ENCODE peak calls at places on chromosomes 16 and 17, in nine cellular contexts. One of them, this sample, is unnamed.
A peak's percentile ranks its signal among the peaks of the same experiment; 100 is the strongest.

GRCh38 chr17:45436625-45437460 is 4.2 kb upstream of the ARHGAP27 start:
- DNase-seq in heart right ventricle: no peak
- DNase-seq in osteoblast: peak; percentile 63
- DNase-seq in psoas muscle: no peak
- DNase-seq in thoracic aorta: no peak
- DNase-seq in heart left ventricle: no peak
- DNase-seq in tibial nerve: no peak
- DNase-seq in K562: no peak
- DNase-seq in body of pancreas: no peak
- DNase-seq in this sample: no peak

GRCh38 chr16:55868980-55869379 is 6.2 kb downstream of the CES5A start:
- DNase-seq in body of pancreas: no peak
- DNase-seq in psoas muscle: no peak
- DNase-seq in K562: no peak
- DNase-seq in thoracic aorta: no peak
- DNase-seq in osteoblast: no peak
- DNase-seq in heart right ventricle: no peak
- DNase-seq in heart left ventricle: no peak
- DNase-seq in tibial nerve: no peak
- DNase-seq in this sample: no peak

GRCh38 chr17:65660947-65661346 is 99.5 kb upstream of the AXIN2 start:
- DNase-seq in body of pancreas: no peak
- DNase-seq in tibial nerve: no peak
- DNase-seq in K562: peak; percentile 16
- DNase-seq in osteoblast: peak; percentile 42
- DNase-seq in psoas muscle: no peak
- DNase-seq in heart left ventricle: no peak
- DNase-seq in thoracic aorta: no peak
- DNase-seq in heart right ventricle: no peak
- DNase-seq in this sample: no peak

GRCh38 chr16:66898207-66898606 is 17.9 kb downstream of the PDP2 start:
- DNase-seq in psoas muscle: no peak
- DNase-seq in tibial nerve: no peak
- DNase-seq in heart right ventricle: no peak
- DNase-seq in thoracic aorta: peak; percentile 60
- DNase-seq in heart left ventricle: peak; percentile 57
- DNase-seq in K562: no peak
- DNase-seq in body of pancreas: no peak
- DNase-seq in osteoblast: peak; percentile 76
- DNase-seq in this sample: no peak

GRCh38 chr16:88533381-88533831 is 36.8 kb upstream of the ZC3H18 start:
- DNase-seq in thoracic aorta: no peak
- DNase-seq in heart left ventricle: no peak
- DNase-seq in body of pancreas: no peak
- DNase-seq in psoas muscle: peak; percentile 60
- DNase-seq in heart right ventricle: no peak
- DNase-seq in osteoblast: peak; percentile 93
- DNase-seq in K562: no peak
- DNase-seq in tibial nerve: no peak
- DNase-seq in this sample: no peak

GRCh38 chr17:16909887-16910286 is 62.0 kb downstream of the TNFRSF13B start:
- DNase-seq in tibial nerve: no peak
- DNase-seq in thoracic aorta: no peak
- DNase-seq in body of pancreas: no peak
- DNase-seq in heart left ventricle: no peak
- DNase-seq in psoas muscle: peak; percentile 5
- DNase-seq in heart right ventricle: no peak
- DNase-seq in osteoblast: no peak
- DNase-seq in K562: no peak
- DNase-seq in this sample: no peak

GRCh38 chr17:31318298-31319190 is 2.9 kb downstream of the EVI2A start:
- DNase-seq in K562: no peak
- DNase-seq in psoas muscle: peak; percentile 71
- DNase-seq in body of pancreas: no peak
- DNase-seq in tibial nerve: peak; percentile 35
- DNase-seq in heart right ventricle: peak; percentile 30
- DNase-seq in osteoblast: no peak
- DNase-seq in thoracic aorta: peak; percentile 4
- DNase-seq in heart left ventricle: peak; percentile 59
- DNase-seq in this sample: no peak

GRCh38 chr17:32320847-32321246 is 21.1 kb downstream of the C17orf75 start:
- DNase-seq in psoas muscle: no peak
- DNase-seq in heart left ventricle: no peak
- DNase-seq in osteoblast: no peak
- DNase-seq in heart right ventricle: no peak
- DNase-seq in tibial nerve: no peak
- DNase-seq in body of pancreas: no peak
- DNase-seq in thoracic aorta: no peak
- DNase-seq in K562: no peak
- DNase-seq in this sample: no peak

GRCh38 chr16:1057252-1057932 is 15.2 kb upstream of the SSTR5 start:
- DNase-seq in heart left ventricle: no peak
- DNase-seq in psoas muscle: peak; percentile 76
- DNase-seq in tibial nerve: no peak
- DNase-seq in thoracic aorta: no peak
- DNase-seq in body of pancreas: peak; percentile 66
- DNase-seq in heart right ventricle: peak; percentile 53
- DNase-seq in K562: peak; percentile 70
- DNase-seq in osteoblast: peak; percentile 98
- DNase-seq in this sample: peak; percentile 67

GRCh38 chr17:21286066-21286770 is 1.7 kb downstream of the MAP2K3 start:
- DNase-seq in osteoblast: peak; percentile 100
- DNase-seq in heart left ventricle: peak; percentile 93
- DNase-seq in heart right ventricle: peak; percentile 82
- DNase-seq in body of pancreas: peak; percentile 86
- DNase-seq in K562: no peak
- DNase-seq in psoas muscle: peak; percentile 95
- DNase-seq in thoracic aorta: peak; percentile 96
- DNase-seq in tibial nerve: peak; percentile 80
- DNase-seq in this sample: no peak
- H3K27ac ChIP-seq in osteoblast: peak overlapping the region; percentile 99
- H3K27ac ChIP-seq in heart left ventricle: peak overlapping the region; percentile 88
- H3K27ac ChIP-seq in heart right ventricle: peak overlapping the region; percentile 98
- H3K27ac ChIP-seq in body of pancreas: peak overlapping the region; percentile 97
- H3K27ac ChIP-seq in K562: peak overlapping the region; percentile 23
- H3K27ac ChIP-seq in psoas muscle: peak overlapping the region; percentile 99
- H3K27ac ChIP-seq in thoracic aorta: peak overlapping the region; percentile 91
- H3K27ac ChIP-seq in tibial nerve: peak overlapping the region; percentile 60
- H3K27ac ChIP-seq in this sample: no peak overlapping the region

GRCh38 chr16:75943705-75944514 is 217.6 kb upstream of the CPHXL start:
- DNase-seq in osteoblast: no peak
- DNase-seq in heart left ventricle: no peak
- DNase-seq in heart right ventricle: no peak
- DNase-seq in thoracic aorta: no peak
- DNase-seq in body of pancreas: no peak
- DNase-seq in psoas muscle: no peak
- DNase-seq in K562: no peak
- DNase-seq in tibial nerve: no peak
- DNase-seq in this sample: no peak

GRCh38 chr16:75947626-75948239 is 221.4 kb upstream of the CPHXL start:
- DNase-seq in K562: no peak
- DNase-seq in heart left ventricle: no peak
- DNase-seq in psoas muscle: no peak
- DNase-seq in osteoblast: no peak
- DNase-seq in body of pancreas: no peak
- DNase-seq in heart right ventricle: no peak
- DNase-seq in thoracic aorta: no peak
- DNase-seq in tibial nerve: no peak
- DNase-seq in this sample: no peak

GRCh38 chr16:75948441-75948840 is 222.2 kb upstream of the CPHXL start:
- DNase-seq in K562: no peak
- DNase-seq in tibial nerve: no peak
- DNase-seq in heart right ventricle: no peak
- DNase-seq in body of pancreas: no peak
- DNase-seq in psoas muscle: no peak
- DNase-seq in heart left ventricle: no peak
- DNase-seq in thoracic aorta: no peak
- DNase-seq in osteoblast: no peak
- DNase-seq in this sample: no peak

GRCh38 chr16:75948886-75949285 is 222.6 kb upstream of the CPHXL start:
- DNase-seq in heart left ventricle: no peak
- DNase-seq in body of pancreas: no peak
- DNase-seq in thoracic aorta: no peak
- DNase-seq in K562: no peak
- DNase-seq in tibial nerve: no peak
- DNase-seq in heart right ventricle: no peak
- DNase-seq in osteoblast: no peak
- DNase-seq in psoas muscle: no peak
- DNase-seq in this sample: no peak

DNA sequence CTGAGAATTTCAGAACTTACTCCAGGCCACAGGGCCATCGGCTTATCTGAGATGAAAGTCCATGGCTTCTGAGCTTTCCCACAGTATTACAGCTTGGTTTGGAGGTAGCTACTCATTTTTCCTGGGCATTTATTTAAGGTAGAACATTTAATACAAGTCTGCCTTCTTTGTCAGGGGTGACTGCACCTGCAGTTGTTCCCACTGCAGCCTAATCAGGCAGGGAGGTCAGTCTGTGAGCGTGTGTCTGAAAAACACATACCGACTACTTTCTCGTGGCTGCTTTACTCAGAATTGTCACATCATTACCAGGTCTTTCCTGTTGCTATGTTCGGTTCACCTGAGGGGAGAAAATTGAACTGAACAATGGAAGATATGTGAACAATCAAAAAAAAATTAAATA is 219.8 kb upstream of the CPHXL start:
- DNase-seq in thoracic aorta: no peak
- DNase-seq in psoas muscle: no peak
- DNase-seq in tibial nerve: no peak
- DNase-seq in K562: no peak
- DNase-seq in heart right ventricle: no peak
- DNase-seq in heart left ventricle: no peak
- DNase-seq in body of pancreas: peak; percentile 62
- DNase-seq in osteoblast: no peak
- DNase-seq in this sample: no peak
- TF ChIP-seq CTCF in thoracic aorta: no peak
- TF ChIP-seq CTCF in psoas muscle: no peak
- TF ChIP-seq CTCF in tibial nerve: no peak
- TF ChIP-seq CTCF in K562: no peak
- TF ChIP-seq CTCF in heart right ventricle: no peak
- TF ChIP-seq CTCF in heart left ventricle: no peak
- TF ChIP-seq CTCF in body of pancreas: no peak
- TF ChIP-seq CTCF in osteoblast: no peak
- TF ChIP-seq CTCF in this sample: no peak

DNA sequence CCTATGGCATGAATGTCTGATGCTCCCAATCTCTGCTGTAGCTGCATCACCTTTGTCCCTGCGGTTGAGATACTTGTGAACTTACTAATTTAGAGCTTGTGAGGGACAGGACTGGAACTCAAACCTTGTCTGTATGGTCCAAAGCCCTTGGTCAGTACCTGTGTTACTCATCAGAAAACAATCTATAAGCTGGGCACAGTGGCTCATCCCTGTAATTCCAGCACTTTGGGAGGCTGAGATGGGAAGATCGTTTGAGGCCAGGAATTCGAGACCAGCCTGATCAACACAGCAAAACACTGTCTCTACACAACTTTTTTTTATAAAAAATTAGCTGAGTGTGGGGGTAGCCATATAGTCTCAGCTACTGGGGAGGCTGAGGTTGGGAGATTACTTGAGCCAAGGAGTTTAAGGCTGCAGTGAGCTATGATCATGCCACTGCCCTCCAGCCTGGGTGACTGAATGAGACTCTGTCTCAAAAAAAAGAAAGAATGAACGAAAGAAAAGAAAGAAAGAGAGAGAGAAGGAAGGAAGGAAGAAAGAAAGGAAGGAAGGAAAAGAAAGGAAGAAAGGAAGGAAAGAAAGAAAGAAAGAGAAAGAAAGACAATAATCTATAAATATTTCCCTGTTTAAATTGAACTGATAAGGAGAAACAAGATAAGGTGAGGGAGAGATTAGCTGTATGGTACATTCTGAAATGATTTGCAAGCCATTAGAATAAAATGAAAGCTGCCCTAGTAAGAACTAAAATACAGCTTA is 31.7 kb upstream of the MYH10 start:
- DNase-seq in body of pancreas: no peak
- DNase-seq in tibial nerve: no peak
- DNase-seq in K562: no peak
- DNase-seq in heart right ventricle: no peak
- DNase-seq in osteoblast: no peak
- DNase-seq in psoas muscle: no peak
- DNase-seq in heart left ventricle: no peak
- DNase-seq in thoracic aorta: no peak
- DNase-seq in this sample: no peak
- H3K27ac ChIP-seq in body of pancreas: no peak overlapping the region
- H3K27ac ChIP-seq in tibial nerve: no peak overlapping the region
- H3K27ac ChIP-seq in K562: no peak overlapping the region
- H3K27ac ChIP-seq in heart right ventricle: no peak overlapping the region
- H3K27ac ChIP-seq in osteoblast: no peak overlapping the region
- H3K27ac ChIP-seq in psoas muscle: no peak overlapping the region
- H3K27ac ChIP-seq in heart left ventricle: no peak overlapping the region
- H3K27ac ChIP-seq in thoracic aorta: peak overlapping the region; percentile 77
- H3K27ac ChIP-seq in this sample: no peak overlapping the region

DNA sequence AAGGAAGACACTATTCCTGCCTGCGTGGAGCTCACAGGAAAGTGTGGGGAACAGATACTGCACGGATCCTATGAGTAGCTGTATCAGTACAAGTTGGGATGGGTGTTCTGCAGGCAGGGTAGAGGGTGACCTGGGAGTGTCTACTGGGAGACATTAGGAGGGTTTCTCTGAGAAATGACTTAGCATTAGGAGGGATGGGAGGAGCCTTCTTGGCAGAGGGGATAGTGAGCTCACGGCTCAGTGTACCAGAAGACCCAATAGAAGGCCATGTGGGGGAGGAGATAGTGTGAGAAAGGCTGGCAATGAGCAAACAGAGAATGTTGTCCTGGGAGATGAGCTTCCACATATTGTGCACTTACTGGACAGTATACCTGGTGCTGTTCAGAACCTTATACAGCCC is 109.1 kb downstream of the MSI2 start:
- DNase-seq in heart left ventricle: no peak
- DNase-seq in psoas muscle: no peak
- DNase-seq in heart right ventricle: no peak
- DNase-seq in body of pancreas: no peak
- DNase-seq in osteoblast: no peak
- DNase-seq in tibial nerve: no peak
- DNase-seq in K562: peak; percentile 88
- DNase-seq in thoracic aorta: no peak
- DNase-seq in this sample: no peak
- TF ChIP-seq CTCF in heart left ventricle: no peak
- TF ChIP-seq CTCF in psoas muscle: no peak
- TF ChIP-seq CTCF in heart right ventricle: no peak
- TF ChIP-seq CTCF in body of pancreas: no peak
- TF ChIP-seq CTCF in osteoblast: no peak
- TF ChIP-seq CTCF in tibial nerve: no peak
- TF ChIP-seq CTCF in K562: no peak
- TF ChIP-seq CTCF in thoracic aorta: no peak
- TF ChIP-seq CTCF in this sample: no peak

This sample was measured in WERI-Rb-1.